ENCODE peak calls at places on chromosomes 2 and 18, in ten cellular contexts. S, E, C, B, O, J, Q, Y, F and D are unnamed samples.

GRCh38 chr2:138676654-138677053 is 103.5 kb downstream of the NXPH2 start:
- DNase-seq in S (no peak), E (peak), C (no peak), B (no peak), O (no peak), J (no peak), Q (no peak), Y (no peak), F (no peak), D (peak)

GRCh38 chr2:193303464-193303863 is 1108.7 kb upstream of the TMEFF2 start:
- DNase-seq in S (no peak), E (no peak), C (no peak), B (no peak), O (no peak), J (no peak), Q (no peak), Y (no peak), F (no peak), D (no peak)

GRCh38 chr2:65388626-65389390 is 43.6 kb downstream of the SPRED2 start:
- DNase-seq in S (no peak), E (no peak), C (no peak), B (no peak), O (no peak), J (no peak), Q (no peak), Y (no peak), F (no peak), D (no peak)

GRCh38 chr18:79563949-79564348 is 115.7 kb upstream of the CTDP1 start:
- DNase-seq in S (no peak), E (no peak), C (no peak), B (no peak), O (no peak), J (no peak), Q (no peak), Y (no peak), F (no peak), D (no peak)

GRCh38 chr18:2963048-2963447 is 49.9 kb downstream of the LPIN2 start:
- DNase-seq in S (no peak), E (no peak), C (no peak), B (peak), O (peak), J (no peak), Q (no peak), Y (no peak), F (no peak), D (no peak)

GRCh38 chr2:88281302-88282217 is 111.4 kb downstream of the THNSL2 start:
- DNase-seq in S (no peak), E (no peak), C (no peak), B (no peak), O (no peak), J (no peak), Q (no peak), Y (no peak), F (no peak), D (no peak)

GRCh38 chr2:239819974-239820555 is 205.1 kb downstream of the NDUFA10 start:
- DNase-seq in S (no peak), E (peak), C (no peak), B (no peak), O (no peak), J (no peak), Q (peak), Y (no peak), F (no peak), D (no peak)

GRCh38 chr2:240213476-240214391 is 73.3 kb upstream of the OTOS start:
- DNase-seq in S (no peak), E (no peak), C (no peak), B (no peak), O (no peak), J (no peak), Q (no peak), Y (no peak), F (no peak), D (no peak)

GRCh38 chr2:201971516-201972228 is 62.0 kb upstream of the FZD7 start:
- DNase-seq in S (no peak), E (no peak), C (no peak), B (no peak), O (no peak), J (no peak), Q (no peak), Y (no peak), F (peak), D (no peak)

GRCh38 chr2:120893874-120894584 is 158.4 kb downstream of the GLI2 start:
- DNase-seq in S (no peak), E (no peak), C (no peak), B (no peak), O (no peak), J (no peak), Q (no peak), Y (no peak), F (no peak), D (no peak)